ENCODE peak calls at places on chromosomes 3 and 15, in six cellular contexts. J is SK-N-SH, H is transverse colon, O is Panc1, N is stomach, V is GM12891. F is an unnamed sample.

GRCh38 chr3:130963878-130964277 is 62.7 kb downstream of the ASTE1 start:
- DNase-seq in J (no peak), H (no peak), O (peak; percentile 89), N (no peak), V (no peak), F (peak; percentile 62)

GRCh38 chr3:188526057-188526456 is 372.1 kb downstream of the LPP start:
- DNase-seq in J (no peak), H (peak; percentile 12), O (no peak), N (no peak), V (no peak), F (no peak)

GRCh38 chr3:99472385-99472784 is 166.0 kb upstream of the COL8A1 start:
- DNase-seq in J (no peak), H (no peak), O (no peak), N (no peak), V (no peak), F (no peak)

GRCh38 chr3:153614563-153614962 is 452.5 kb downstream of the RAP2B start:
- DNase-seq in J (no peak), H (no peak), O (no peak), N (no peak), V (no peak), F (no peak)

GRCh38 chr3:197317250-197317963 is 19.0 kb upstream of the DLG1 start:
- DNase-seq in J (no peak), H (no peak), O (no peak), N (no peak), V (no peak), F (no peak)

GRCh38 chr3:45026038-45026437 is at the start of gene CLEC3B:
- DNase-seq in J (no peak), H (peak; percentile 33), O (no peak), N (no peak), V (no peak), F (no peak)

GRCh38 chr3:115418583-115418982 is 204.7 kb upstream of the GAP43 start:
- DNase-seq in J (no peak), H (no peak), O (no peak), N (no peak), V (no peak), F (peak; percentile 1)

GRCh38 chr3:41448396-41448795 is 249.1 kb downstream of the CTNNB1 start:
- DNase-seq in J (no peak), H (no peak), O (no peak), N (no peak), V (no peak), F (no peak)

GRCh38 chr3:141279074-141279945 is 47.7 kb downstream of the PXYLP1 start:
- DNase-seq in J (peak; percentile 62), H (no peak), O (no peak), N (no peak), V (no peak), F (no peak)

GRCh38 chr3:16595778-16596177 is 9.4 kb downstream of the DAZL start:
- DNase-seq in J (no peak), H (no peak), O (no peak), N (no peak), V (no peak), F (no peak)

GRCh38 chr15:70088887-70089691 is 8.6 kb downstream of the TLE3 start:
- DNase-seq in J (no peak), H (no peak), O (no peak), N (no peak), V (no peak), F (no peak)

GRCh38 chr3:53478166-53478830 is 16.1 kb upstream of the CACNA1D start:
- DNase-seq in J (peak; percentile 45), H (peak; percentile 38), O (no peak), N (no peak), V (no peak), F (no peak)

GRCh38 chr15:52021128-52021671 is 2.2 kb downstream of the MAPK6 start:
- DNase-seq in J (peak; percentile 33), H (peak; percentile 47), O (peak; percentile 63), N (peak; percentile 40), V (no peak), F (peak; percentile 81)

GRCh38 chr3:187305881-187306280 is 14.3 kb upstream of the MASP1 start:
- DNase-seq in J (no peak), H (no peak), O (no peak), N (no peak), V (no peak), F (no peak)

GRCh38 chr15:55917881-55918296 is 75.5 kb downstream of the NEDD4 start:
- DNase-seq in J (peak; percentile 23), H (peak; percentile 13), O (peak; percentile 86), N (peak; percentile 52), V (no peak), F (no peak)

GRCh38 chr3:46542344-46542743 is 23.8 kb downstream of the LRRC2 start:
- DNase-seq in J (no peak), H (no peak), O (no peak), N (no peak), V (no peak), F (no peak)

GRCh38 chr15:64854041-64854440 is 12.3 kb downstream of the PLEKHO2 start:
- DNase-seq in J (no peak), H (no peak), O (no peak), N (no peak), V (no peak), F (no peak)
- TF ChIP-seq POLR2AphosphoS5 in J (no peak), H (no peak), O (no peak), N (no peak), V (no peak), F (no peak)

DNA sequence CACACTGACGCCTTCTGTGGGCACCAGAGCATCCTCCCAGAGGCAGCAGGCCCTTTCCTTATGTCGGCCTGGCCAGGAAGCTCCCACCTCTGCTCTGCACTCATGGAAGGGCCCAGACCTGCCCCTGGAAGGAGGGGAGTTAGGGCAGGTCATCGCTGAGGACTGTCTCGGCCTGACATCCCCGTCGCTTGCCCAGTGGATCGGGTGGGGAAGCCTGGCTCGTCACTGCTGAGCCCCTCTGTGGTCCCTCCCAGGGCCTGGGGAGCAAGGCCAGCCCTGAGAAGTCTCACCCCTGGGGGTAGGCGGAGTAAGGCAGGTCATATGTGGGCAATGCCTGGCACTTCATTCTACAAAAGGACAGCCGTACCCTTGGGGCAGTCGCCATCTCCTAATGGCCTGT is 62.8 kb upstream of the SNRPA1 start:
- DNase-seq in J (no peak), H (no peak), O (no peak), N (no peak), V (no peak), F (no peak)
- TF ChIP-seq POLR2AphosphoS5 in J (no peak), H (no peak), O (no peak), N (no peak), V (no peak), F (no peak)

GRCh38 chr3:122382888-122383666 is at the start of gene MIX23:
- DNase-seq in J (peak; percentile 81), H (peak; percentile 89), O (peak; percentile 74), N (peak; percentile 85), V (peak; percentile 44), F (peak; percentile 85)
- TF ChIP-seq POLR2AphosphoS5 in J (peak; percentile 78), H (peak; percentile 70), O (peak; percentile 96), N (peak; percentile 78), V (peak; percentile 87), F (peak; percentile 88)

DNA sequence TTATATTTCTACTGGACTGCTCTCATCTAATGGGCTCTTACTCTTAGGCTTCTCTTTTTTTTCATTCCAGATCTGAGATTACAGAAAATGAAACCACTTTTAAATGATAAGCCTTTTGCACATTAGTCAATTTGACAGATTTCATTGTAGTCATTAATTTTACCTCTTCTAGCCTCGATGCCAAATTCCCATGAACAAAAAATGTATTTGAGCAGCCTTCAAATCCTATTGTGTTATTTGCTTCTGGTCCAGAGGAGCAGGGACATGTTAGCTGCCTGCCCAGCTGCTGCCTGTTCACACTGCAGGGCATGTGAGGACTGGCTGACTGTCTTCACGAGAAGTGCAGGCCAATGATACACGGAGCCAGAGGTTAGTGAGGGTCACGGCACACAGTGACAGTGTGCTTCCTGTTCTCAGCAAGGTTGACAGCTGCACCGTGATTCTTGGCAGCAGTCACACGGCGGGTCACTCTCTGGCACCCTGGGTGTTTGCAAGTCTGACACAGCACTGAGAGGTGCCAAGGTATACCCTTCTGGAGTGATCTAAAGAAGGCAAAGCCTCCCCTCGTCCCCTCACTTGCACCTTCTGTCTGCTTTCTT is 40.8 kb downstream of the KAT2B start:
- DNase-seq in J (peak; percentile 50), H (peak; percentile 19), O (no peak), N (peak; percentile 68), V (no peak), F (no peak)
- TF ChIP-seq POLR2AphosphoS5 in J (no peak), H (no peak), O (no peak), N (peak; percentile 61), V (peak; percentile 38), F (peak; percentile 61)

GRCh38 chr3:27617552-27617951 is 104.6 kb downstream of the EOMES start:
- DNase-seq in J (no peak), H (no peak), O (no peak), N (no peak), V (no peak), F (no peak)

GRCh38 chr3:27614592-27614991 is 107.5 kb downstream of the EOMES start:
- DNase-seq in J (no peak), H (no peak), O (no peak), N (no peak), V (no peak), F (no peak)

GRCh38 chr3:27616031-27616430 is 106.1 kb downstream of the EOMES start:
- DNase-seq in J (peak; percentile 55), H (no peak), O (no peak), N (no peak), V (no peak), F (no peak)

GRCh38 chr3:27613846-27614500 is 108.2 kb downstream of the EOMES start:
- DNase-seq in J (no peak), H (no peak), O (no peak), N (no peak), V (no peak), F (no peak)

DNA sequence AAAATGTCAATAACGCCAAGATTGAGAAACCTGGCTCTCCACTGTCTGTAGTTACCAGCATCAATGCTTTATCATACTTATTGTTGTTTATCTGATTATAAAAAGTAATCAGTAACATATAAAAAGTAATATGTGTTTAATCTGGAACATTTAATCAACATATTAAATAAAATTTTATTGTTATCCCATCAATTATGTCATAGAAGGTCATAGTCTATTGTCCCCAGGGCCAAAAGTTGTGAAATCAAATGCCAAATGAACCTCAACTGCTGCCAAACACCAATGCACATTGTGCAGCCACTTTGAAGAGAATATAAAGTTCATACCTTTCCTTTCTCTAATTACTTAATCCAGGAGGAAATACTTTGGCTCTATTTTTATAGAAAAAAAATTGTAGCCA is 106.6 kb downstream of the EOMES start:
- DNase-seq in J (no peak), H (no peak), O (no peak), N (no peak), V (no peak), F (no peak)
- TF ChIP-seq POLR2AphosphoS5 in J (no peak), H (no peak), O (no peak), N (peak; percentile 21), V (no peak), F (no peak)

F was measured in HL-60.